ENCODE peak calls at places on chromosomes 2 and 18, in six cellular contexts. One of them, this sample, is unnamed.

GRCh38 chr2:239930378-239930777 is 94.8 kb downstream of the NDUFA10 start:
- DNase-seq in GM12891: no peak
- DNase-seq in K562: no peak
- DNase-seq in GM12878: no peak
- DNase-seq in H1: no peak
- DNase-seq in HepG2: no peak
- DNase-seq in this sample: no peak

GRCh38 chr2:227785293-227785692 is 28.3 kb upstream of the CCL20 start:
- DNase-seq in HepG2: no peak
- DNase-seq in GM12891: no peak
- DNase-seq in K562: no peak
- DNase-seq in H1: no peak
- DNase-seq in GM12878: no peak
- DNase-seq in this sample: no peak

GRCh38 chr18:41906528-41907256 is 48.3 kb upstream of the PIK3C3 start:
- DNase-seq in HepG2: peak; percentile 13
- DNase-seq in GM12891: peak; percentile 32
- DNase-seq in H1: no peak
- DNase-seq in K562: peak; percentile 51
- DNase-seq in GM12878: peak; percentile 33
- DNase-seq in this sample: peak; percentile 11

GRCh38 chr2:133411857-133412256 is 156.4 kb downstream of the NCKAP5 start:
- DNase-seq in H1: peak; percentile 13
- DNase-seq in GM12891: no peak
- DNase-seq in HepG2: no peak
- DNase-seq in GM12878: no peak
- DNase-seq in K562: peak; percentile 1
- DNase-seq in this sample: no peak

GRCh38 chr2:240913810-240914644 is 7.9 kb downstream of the CROCC2 start:
- DNase-seq in GM12878: no peak
- DNase-seq in HepG2: peak; percentile 43
- DNase-seq in H1: peak; percentile 34
- DNase-seq in GM12891: peak; percentile 87
- DNase-seq in K562: peak; percentile 54
- DNase-seq in this sample: peak; percentile 80

GRCh38 chr2:76270356-76270755 is 559.6 kb upstream of the GCFC2 start:
- DNase-seq in HepG2: no peak
- DNase-seq in H1: no peak
- DNase-seq in GM12878: no peak
- DNase-seq in GM12891: no peak
- DNase-seq in K562: no peak
- DNase-seq in this sample: no peak

GRCh38 chr2:72128843-72129227 is 18.8 kb downstream of the CYP26B1 start:
- DNase-seq in K562: no peak
- DNase-seq in HepG2: no peak
- DNase-seq in H1: no peak
- DNase-seq in GM12891: no peak
- DNase-seq in GM12878: no peak
- DNase-seq in this sample: no peak

GRCh38 chr2:47785986-47786385 is 3.0 kb downstream of the MSH6 start:
- DNase-seq in GM12878: no peak
- DNase-seq in HepG2: no peak
- DNase-seq in GM12891: no peak
- DNase-seq in K562: no peak
- DNase-seq in H1: no peak
- DNase-seq in this sample: no peak

GRCh38 chr2:240479561-240479960 is 44.1 kb downstream of the GPC1 start:
- DNase-seq in H1: no peak
- DNase-seq in GM12878: no peak
- DNase-seq in GM12891: no peak
- DNase-seq in HepG2: no peak
- DNase-seq in K562: no peak
- DNase-seq in this sample: no peak

GRCh38 chr18:26090130-26091046 is at the start of gene SS18:
- DNase-seq in K562: peak; percentile 98
- DNase-seq in H1: peak; percentile 77
- DNase-seq in HepG2: peak; percentile 85
- DNase-seq in GM12878: peak; percentile 76
- DNase-seq in GM12891: peak; percentile 74
- DNase-seq in this sample: peak; percentile 75
- TF ChIP-seq POLR2A in K562: peak; percentile 98
- TF ChIP-seq POLR2A in H1: peak; percentile 77
- TF ChIP-seq POLR2A in HepG2: peak; percentile 72
- TF ChIP-seq POLR2A in GM12878: peak; percentile 98
- TF ChIP-seq POLR2A in GM12891: peak; percentile 93
- TF ChIP-seq POLR2A in this sample: peak; percentile 88

GRCh38 chr2:97766567-97766966 is 53.2 kb downstream of the ZAP70 start:
- DNase-seq in H1: no peak
- DNase-seq in HepG2: no peak
- DNase-seq in GM12891: no peak
- DNase-seq in K562: no peak
- DNase-seq in GM12878: no peak
- DNase-seq in this sample: no peak
- TF ChIP-seq TAF1 in H1: no peak
- TF ChIP-seq TAF1 in HepG2: no peak
- TF ChIP-seq TAF1 in GM12891: no peak
- TF ChIP-seq TAF1 in K562: no peak
- TF ChIP-seq TAF1 in GM12878: no peak
- TF ChIP-seq TAF1 in this sample: no peak

DNA sequence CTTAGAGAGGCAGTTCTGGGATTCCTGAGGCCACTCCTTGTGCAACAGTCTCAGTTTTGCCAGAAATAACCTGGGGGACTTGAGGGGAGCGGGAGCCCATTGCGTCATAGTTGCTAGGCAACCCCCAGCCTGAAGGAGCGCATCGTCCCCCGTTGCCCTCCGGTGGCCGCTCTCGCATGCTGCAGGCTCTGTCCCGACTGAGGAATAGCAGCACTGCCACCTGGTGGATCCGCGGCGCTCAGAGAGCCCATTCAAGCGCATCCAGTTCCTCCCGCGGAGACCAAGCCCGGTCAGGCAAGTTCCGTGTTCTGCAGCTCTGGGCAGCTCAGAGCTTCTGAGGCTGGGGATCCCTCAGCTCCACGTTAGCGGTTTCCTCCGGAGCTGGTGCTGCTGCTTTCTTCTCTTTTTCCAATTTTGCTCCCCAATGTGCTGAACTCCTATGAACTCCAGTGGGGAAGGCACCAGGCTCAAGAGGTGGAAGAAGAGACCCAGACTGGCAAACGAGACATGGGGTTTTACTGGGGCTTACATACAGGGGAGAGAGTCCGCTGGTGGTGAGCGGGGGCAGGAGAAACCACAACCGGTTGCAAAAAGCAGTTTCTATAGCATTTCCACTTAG is 15.1 kb downstream of the SLC4A3 start:
- DNase-seq in GM12891: peak; percentile 92
- DNase-seq in HepG2: peak; percentile 93
- DNase-seq in GM12878: peak; percentile 73
- DNase-seq in H1: peak; percentile 95
- DNase-seq in K562: peak; percentile 95
- DNase-seq in this sample: peak; percentile 93
- TF ChIP-seq POLR2A in GM12891: no peak
- TF ChIP-seq POLR2A in HepG2: no peak
- TF ChIP-seq POLR2A in GM12878: peak; percentile 38
- TF ChIP-seq POLR2A in H1: no peak
- TF ChIP-seq POLR2A in K562: no peak
- TF ChIP-seq POLR2A in this sample: no peak

GRCh38 chr2:54901224-54901986 is 148.8 kb downstream of the RTN4 start:
- DNase-seq in HepG2: no peak
- DNase-seq in H1: no peak
- DNase-seq in GM12891: no peak
- DNase-seq in GM12878: no peak
- DNase-seq in K562: no peak
- DNase-seq in this sample: no peak
- TF ChIP-seq TAF1 in HepG2: no peak
- TF ChIP-seq TAF1 in H1: no peak
- TF ChIP-seq TAF1 in GM12891: no peak
- TF ChIP-seq TAF1 in GM12878: no peak
- TF ChIP-seq TAF1 in K562: no peak
- TF ChIP-seq TAF1 in this sample: no peak